ENCODE peak calls at places on chromosomes 12 and 14, in four cellular contexts. One of them, this sample, is unnamed.

GRCh38 chr12:19957578-19957977 is 410.8 kb upstream of the PDE3A start:
- DNase-seq in stimulated activated CD4-positive, alpha-beta T cell treated with anti-CD3 and anti-CD28 coated beads, Interleukin-2, amount 100 ng/mL, for 48 hours: no peak
- DNase-seq in AG10803: peak
- DNase-seq in glomerular endothelial cell: no peak
- DNase-seq in this sample: no peak

GRCh38 chr12:69527506-69528272 is 57.5 kb downstream of the FRS2 start:
- DNase-seq in stimulated activated CD4-positive, alpha-beta T cell treated with anti-CD3 and anti-CD28 coated beads, Interleukin-2, amount 100 ng/mL, for 48 hours: no peak
- DNase-seq in glomerular endothelial cell: no peak
- DNase-seq in AG10803: peak
- DNase-seq in this sample: peak

GRCh38 chr14:80713076-80713850 is 228.3 kb downstream of the CEP128 start:
- DNase-seq in AG10803: no peak
- DNase-seq in stimulated activated CD4-positive, alpha-beta T cell treated with anti-CD3 and anti-CD28 coated beads, Interleukin-2, amount 100 ng/mL, for 48 hours: no peak
- DNase-seq in glomerular endothelial cell: no peak
- DNase-seq in this sample: no peak

GRCh38 chr14:40271480-40271879 is 839.2 kb upstream of the FBXO33 start:
- DNase-seq in glomerular endothelial cell: no peak
- DNase-seq in stimulated activated CD4-positive, alpha-beta T cell treated with anti-CD3 and anti-CD28 coated beads, Interleukin-2, amount 100 ng/mL, for 48 hours: no peak
- DNase-seq in AG10803: no peak
- DNase-seq in this sample: no peak

GRCh38 chr12:107449891-107450290 is 235.7 kb upstream of the PWP1 start:
- DNase-seq in stimulated activated CD4-positive, alpha-beta T cell treated with anti-CD3 and anti-CD28 coated beads, Interleukin-2, amount 100 ng/mL, for 48 hours: no peak
- DNase-seq in glomerular endothelial cell: no peak
- DNase-seq in AG10803: peak
- DNase-seq in this sample: no peak

GRCh38 chr14:95313707-95314106 is 6.0 kb downstream of the CLMN start:
- DNase-seq in glomerular endothelial cell: no peak
- DNase-seq in AG10803: peak
- DNase-seq in stimulated activated CD4-positive, alpha-beta T cell treated with anti-CD3 and anti-CD28 coated beads, Interleukin-2, amount 100 ng/mL, for 48 hours: no peak
- DNase-seq in this sample: no peak

GRCh38 chr12:129927316-129927900 is 23.6 kb upstream of the TMEM132D start:
- DNase-seq in AG10803: peak
- DNase-seq in glomerular endothelial cell: no peak
- DNase-seq in stimulated activated CD4-positive, alpha-beta T cell treated with anti-CD3 and anti-CD28 coated beads, Interleukin-2, amount 100 ng/mL, for 48 hours: no peak
- DNase-seq in this sample: no peak

GRCh38 chr14:61537567-61538463 is 157.5 kb upstream of the HIF1A start:
- DNase-seq in glomerular endothelial cell: peak
- DNase-seq in AG10803: peak
- DNase-seq in stimulated activated CD4-positive, alpha-beta T cell treated with anti-CD3 and anti-CD28 coated beads, Interleukin-2, amount 100 ng/mL, for 48 hours: no peak
- DNase-seq in this sample: no peak

GRCh38 chr12:96218989-96219678 is 25.0 kb downstream of the ELK3 start:
- DNase-seq in stimulated activated CD4-positive, alpha-beta T cell treated with anti-CD3 and anti-CD28 coated beads, Interleukin-2, amount 100 ng/mL, for 48 hours: no peak
- DNase-seq in AG10803: no peak
- DNase-seq in glomerular endothelial cell: no peak
- DNase-seq in this sample: no peak

GRCh38 chr12:128833418-128833817 is 9.7 kb upstream of the SLC15A4 start:
- DNase-seq in AG10803: no peak
- DNase-seq in stimulated activated CD4-positive, alpha-beta T cell treated with anti-CD3 and anti-CD28 coated beads, Interleukin-2, amount 100 ng/mL, for 48 hours: no peak
- DNase-seq in glomerular endothelial cell: no peak
- DNase-seq in this sample: no peak

GRCh38 chr12:75953312-75953906 is 78.2 kb downstream of the PHLDA1 start:
- DNase-seq in AG10803: peak
- DNase-seq in stimulated activated CD4-positive, alpha-beta T cell treated with anti-CD3 and anti-CD28 coated beads, Interleukin-2, amount 100 ng/mL, for 48 hours: no peak
- DNase-seq in glomerular endothelial cell: no peak
- DNase-seq in this sample: no peak

GRCh38 chr14:53531151-53531550 is 378.0 kb upstream of the DDHD1 start:
- DNase-seq in AG10803: no peak
- DNase-seq in stimulated activated CD4-positive, alpha-beta T cell treated with anti-CD3 and anti-CD28 coated beads, Interleukin-2, amount 100 ng/mL, for 48 hours: no peak
- DNase-seq in glomerular endothelial cell: no peak
- DNase-seq in this sample: no peak

GRCh38 chr14:100675664-100676063 is 51.0 kb upstream of the DLK1 start:
- DNase-seq in glomerular endothelial cell: no peak
- DNase-seq in stimulated activated CD4-positive, alpha-beta T cell treated with anti-CD3 and anti-CD28 coated beads, Interleukin-2, amount 100 ng/mL, for 48 hours: no peak
- DNase-seq in AG10803: no peak
- DNase-seq in this sample: no peak

GRCh38 chr14:101199028-101199770 is 295.7 kb upstream of the RTL1 start:
- DNase-seq in stimulated activated CD4-positive, alpha-beta T cell treated with anti-CD3 and anti-CD28 coated beads, Interleukin-2, amount 100 ng/mL, for 48 hours: no peak
- DNase-seq in glomerular endothelial cell: no peak
- DNase-seq in AG10803: no peak
- DNase-seq in this sample: no peak